ENCODE peak calls at places on chromosomes 3 and 15, in nine cellular contexts. O is stomach, Y is Peyer's patch, S is endothelial cell, V is B cell, B is GM20000, P is spleen, N is endodermal cell, E is kidney epithelial cell. K is an unnamed sample.

GRCh38 chr3:179969525-179969924 is 67.2 kb downstream of the PEX5L start:
- DNase-seq in O (no peak), Y (no peak), S (no peak), V (no peak), B (no peak), P (no peak), N (no peak), E (no peak), K (peak)

GRCh38 chr15:67843571-67844387 is 3.9 kb upstream of the RNU6-1 start:
- DNase-seq in O (no peak), Y (no peak), S (no peak), V (no peak), B (no peak), P (no peak), N (peak), E (no peak), K (no peak)

GRCh38 chr3:193772389-193772788 is 179.4 kb downstream of the OPA1 start:
- DNase-seq in O (no peak), Y (no peak), S (no peak), V (no peak), B (no peak), P (no peak), N (peak), E (no peak), K (no peak)

GRCh38 chr3:11529281-11529680 is 114.4 kb downstream of the VGLL4 start:
- DNase-seq in O (no peak), Y (no peak), S (no peak), V (no peak), B (no peak), P (no peak), N (no peak), E (no peak), K (no peak)

GRCh38 chr3:127392146-127392470 is 104.3 kb upstream of the PRR20G start:
- DNase-seq in O (no peak), Y (peak), S (no peak), V (no peak), B (no peak), P (peak), N (no peak), E (no peak), K (no peak)

GRCh38 chr3:149332781-149333517 is 487 bp downstream of the TM4SF18 start:
- DNase-seq in O (no peak), Y (no peak), S (no peak), V (no peak), B (no peak), P (no peak), N (no peak), E (no peak), K (no peak)

GRCh38 chr3:43191116-43191515 is 85.2 kb upstream of the POMGNT2 start:
- DNase-seq in O (no peak), Y (no peak), S (no peak), V (no peak), B (no peak), P (no peak), N (no peak), E (no peak), K (no peak)

GRCh38 chr3:34934660-34935059 is 704.7 kb upstream of the ARPP21 start:
- DNase-seq in O (no peak), Y (no peak), S (no peak), V (no peak), B (no peak), P (no peak), N (no peak), E (no peak), K (no peak)

GRCh38 chr15:88649286-88649733 is 10.5 kb downstream of the ISG20 start:
- DNase-seq in O (peak), Y (peak), S (no peak), V (peak), B (peak), P (peak), N (no peak), E (peak), K (peak)

GRCh38 chr3:176479291-176479690 is 718.0 kb downstream of the TBL1XR1 start:
- DNase-seq in O (no peak), Y (no peak), S (no peak), V (no peak), B (no peak), P (no peak), N (no peak), E (no peak), K (no peak)

GRCh38 chr3:31533169-31533870 is 595 bp downstream of the STT3B start:
- DNase-seq in O (peak), Y (peak), S (peak), V (peak), B (peak), P (peak), N (peak), E (no peak), K (no peak)

GRCh38 chr15:31434418-31435255 is 108.0 kb downstream of the KLF13 start:
- DNase-seq in O (peak), Y (no peak), S (no peak), V (peak), B (peak), P (peak), N (no peak), E (no peak), K (peak)

GRCh38 chr3:180179562-180179961 is 142.8 kb upstream of the PEX5L start:
- DNase-seq in O (no peak), Y (no peak), S (no peak), V (no peak), B (no peak), P (no peak), N (no peak), E (no peak), K (no peak)

GRCh38 chr15:92869263-92869940 is 30.7 kb upstream of the CHD2 start:
- DNase-seq in O (no peak), Y (no peak), S (no peak), V (no peak), B (no peak), P (no peak), N (no peak), E (peak), K (peak)

GRCh38 chr3:21859124-21859781 is 108.2 kb upstream of the ZNF385D start:
- DNase-seq in O (no peak), Y (no peak), S (no peak), V (no peak), B (no peak), P (no peak), N (peak), E (no peak), K (no peak)

GRCh38 chr3:113626513-113627371 is 69.7 kb downstream of the USF3 start:
- DNase-seq in O (peak), Y (no peak), S (peak), V (peak), B (peak), P (peak), N (peak), E (no peak), K (peak)

GRCh38 chr15:29773000-29773399 is 49.3 kb downstream of the TJP1 start:
- DNase-seq in O (no peak), Y (no peak), S (no peak), V (no peak), B (no peak), P (no peak), N (no peak), E (no peak), K (no peak)

GRCh38 chr15:75696303-75696657 is 16.4 kb downstream of the CSPG4 start:
- DNase-seq in O (no peak), Y (no peak), S (no peak), V (no peak), B (no peak), P (no peak), N (no peak), E (no peak), K (peak)

GRCh38 chr3:60056394-60056793 is 1006.6 kb upstream of the CFAP20DC start:
- DNase-seq in O (no peak), Y (no peak), S (no peak), V (no peak), B (no peak), P (no peak), N (no peak), E (no peak), K (no peak)

GRCh38 chr15:59227021-59227420 is 20.4 kb downstream of the LDHAL6B start:
- DNase-seq in O (no peak), Y (no peak), S (no peak), V (no peak), B (no peak), P (no peak), N (no peak), E (no peak), K (no peak)

GRCh38 chr15:95742836-95743235 is 587.7 kb upstream of the NR2F2 start:
- DNase-seq in O (no peak), Y (no peak), S (no peak), V (no peak), B (no peak), P (no peak), N (no peak), E (no peak), K (no peak)

GRCh38 chr3:128439226-128439625 is 27.5 kb downstream of the DNAJB8 start:
- DNase-seq in O (no peak), Y (no peak), S (no peak), V (no peak), B (no peak), P (no peak), N (no peak), E (no peak), K (no peak)

DNA sequence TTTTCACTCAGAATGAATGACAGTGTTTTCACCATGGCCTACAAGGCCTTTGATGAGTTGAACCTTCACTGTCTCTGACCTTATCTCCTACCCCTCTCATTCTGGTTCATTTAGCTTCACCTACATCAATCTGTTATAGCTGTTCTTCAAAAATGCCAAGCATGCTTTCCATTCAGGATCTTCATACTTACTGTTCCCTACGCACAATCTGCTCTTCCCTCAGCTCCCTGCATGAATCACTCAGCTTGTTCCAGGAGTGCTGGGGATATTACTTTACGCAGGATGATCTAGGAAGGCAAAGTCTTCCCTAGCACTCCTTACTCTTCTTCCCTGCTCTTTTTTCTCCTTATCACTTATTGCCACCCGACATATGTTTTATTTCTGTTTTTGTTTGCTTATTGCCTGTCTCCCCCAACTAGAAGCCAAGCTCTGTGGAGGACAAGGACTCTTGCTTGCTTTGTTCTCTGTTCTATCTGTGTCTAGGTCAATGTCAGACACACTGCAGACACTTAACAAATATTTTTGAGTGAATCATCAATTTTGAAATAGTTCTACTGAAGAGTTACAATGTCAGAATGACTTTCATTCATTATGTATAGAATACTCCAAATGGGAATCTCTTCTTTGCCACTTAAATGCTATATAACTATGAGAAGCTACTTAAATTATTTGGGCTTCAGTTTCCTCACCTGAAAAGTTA is 238.3 kb upstream of the FEZF2 start:
- DNase-seq in O (no peak), Y (no peak), S (no peak), V (no peak), B (no peak), P (no peak), N (no peak), E (no peak), K (no peak)
- TF ChIP-seq CTCF in O (no peak), Y (no peak), S (no peak), V (no peak), B (no peak), P (no peak), N (no peak), E (no peak), K (no peak)

DNA sequence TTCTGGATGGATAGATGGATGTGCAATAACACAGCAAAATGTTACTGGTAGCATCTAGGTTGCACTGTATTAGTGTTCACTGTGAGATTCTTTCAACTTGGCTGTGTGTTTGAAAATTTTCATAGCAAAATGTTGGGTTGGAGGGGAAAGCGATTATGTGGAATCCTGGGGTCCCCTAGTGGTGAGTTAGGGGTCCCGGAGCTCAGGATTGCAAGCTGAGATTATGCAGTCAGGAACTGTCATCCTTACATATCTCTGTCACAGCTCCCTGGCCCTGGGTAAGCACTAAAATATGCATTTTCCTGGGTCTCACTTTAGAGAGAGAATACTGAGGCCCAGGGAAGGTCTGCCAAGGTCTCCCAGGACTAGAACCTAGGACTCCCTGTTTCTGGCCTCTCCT is 77.2 kb downstream of the CEMIP start:
- DNase-seq in O (no peak), Y (no peak), S (no peak), V (no peak), B (no peak), P (no peak), N (peak), E (no peak), K (no peak)
- TF ChIP-seq CTCF in O (no peak), Y (no peak), S (peak), V (peak), B (no peak), P (no peak), N (peak), E (peak), K (peak)

GRCh38 chr15:60706145-60706544 is 227.2 kb upstream of the ICE2 start:
- DNase-seq in O (no peak), Y (no peak), S (no peak), V (no peak), B (no peak), P (no peak), N (no peak), E (no peak), K (no peak)
- TF ChIP-seq CTCF in O (no peak), Y (no peak), S (no peak), V (no peak), B (no peak), P (no peak), N (no peak), E (no peak), K (no peak)

DNA sequence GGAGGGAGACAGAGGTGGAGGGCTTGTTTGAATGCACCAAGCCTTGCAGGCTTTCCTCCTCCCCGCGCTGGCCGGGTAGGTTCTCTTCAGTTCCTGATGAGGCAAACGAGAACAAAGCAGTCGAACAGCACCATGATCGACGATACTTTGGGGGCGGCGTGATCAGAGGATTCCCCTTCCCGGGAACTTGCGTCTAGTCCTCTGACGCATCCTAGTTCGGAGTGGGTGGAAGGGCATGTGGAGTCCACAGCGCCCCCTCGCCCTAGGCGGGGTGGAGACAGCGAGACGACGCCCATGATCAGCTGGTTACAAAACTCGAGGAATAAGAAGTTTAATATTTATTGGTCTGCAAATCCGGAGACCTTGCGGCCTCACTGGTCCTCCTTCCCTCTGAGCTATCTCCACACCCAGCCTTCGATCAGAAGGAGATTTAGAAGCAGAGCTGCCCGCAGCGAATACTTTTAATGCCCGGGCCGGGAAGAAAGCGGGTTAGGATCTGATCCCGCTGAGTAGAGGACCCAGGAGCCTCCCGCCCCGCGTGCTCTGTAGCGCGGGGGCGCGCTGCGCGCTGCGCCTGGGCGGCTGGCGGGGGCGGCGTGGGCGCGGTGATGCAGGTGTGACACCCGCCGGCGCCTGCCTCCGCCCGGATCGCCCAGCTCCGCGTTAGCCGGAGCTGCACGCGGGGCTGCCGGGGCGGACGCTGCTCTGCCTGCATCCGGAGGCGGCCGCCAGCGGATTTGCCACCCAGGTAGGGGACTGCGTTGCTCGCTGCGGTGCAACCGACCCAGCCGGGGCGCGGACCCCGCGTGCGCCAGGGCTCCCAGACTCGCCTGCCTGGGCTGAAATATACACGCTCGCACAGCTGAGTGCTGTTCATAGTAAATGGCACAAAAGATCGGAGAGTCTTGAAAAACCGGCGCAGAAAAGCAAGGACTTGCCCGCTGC is at the start of gene SV2B:
- DNase-seq in O (peak), Y (no peak), S (peak), V (no peak), B (peak), P (peak), N (peak), E (no peak), K (no peak)
- TF ChIP-seq CTCF in O (no peak), Y (no peak), S (no peak), V (no peak), B (no peak), P (no peak), N (peak), E (peak), K (no peak)

K was measured in foreskin keratinocyte.